ENCODE peak calls at places on chromosomes 16 and 17, in eight cellular contexts. One of them, this sample, is unnamed.

GRCh38 chr16:9270424-9270823 is 179.0 kb downstream of the HAPSTR1 start:
- DNase-seq in kidney: no peak
- DNase-seq in fibroblast of lung: no peak
- DNase-seq in MV-4-11: no peak
- DNase-seq in H7: no peak
- DNase-seq in HTR-8/SVneo: no peak
- DNase-seq in neural progenitor cell: no peak
- DNase-seq in Peyer's patch: no peak
- DNase-seq in this sample: no peak

GRCh38 chr16:80144191-80144590 is 396.6 kb upstream of the DYNLRB2 start:
- DNase-seq in kidney: no peak
- DNase-seq in fibroblast of lung: peak
- DNase-seq in MV-4-11: no peak
- DNase-seq in H7: no peak
- DNase-seq in HTR-8/SVneo: no peak
- DNase-seq in neural progenitor cell: no peak
- DNase-seq in Peyer's patch: no peak
- DNase-seq in this sample: no peak

GRCh38 chr17:44661835-44662234 is 5.6 kb downstream of the MEIOC start:
- DNase-seq in kidney: no peak
- DNase-seq in fibroblast of lung: no peak
- DNase-seq in MV-4-11: no peak
- DNase-seq in H7: no peak
- DNase-seq in HTR-8/SVneo: no peak
- DNase-seq in neural progenitor cell: no peak
- DNase-seq in Peyer's patch: no peak
- DNase-seq in this sample: no peak

GRCh38 chr16:9545500-9546437 is 454.3 kb downstream of the HAPSTR1 start:
- DNase-seq in kidney: no peak
- DNase-seq in fibroblast of lung: no peak
- DNase-seq in MV-4-11: no peak
- DNase-seq in H7: no peak
- DNase-seq in HTR-8/SVneo: no peak
- DNase-seq in neural progenitor cell: no peak
- DNase-seq in Peyer's patch: no peak
- DNase-seq in this sample: no peak

GRCh38 chr17:27928546-27928945 is 35.4 kb upstream of the LYRM9 start:
- DNase-seq in kidney: no peak
- DNase-seq in fibroblast of lung: no peak
- DNase-seq in MV-4-11: peak
- DNase-seq in H7: no peak
- DNase-seq in HTR-8/SVneo: no peak
- DNase-seq in neural progenitor cell: no peak
- DNase-seq in Peyer's patch: no peak
- DNase-seq in this sample: no peak

GRCh38 chr16:65547799-65548446 is 426.1 kb upstream of the CDH11 start:
- DNase-seq in kidney: no peak
- DNase-seq in fibroblast of lung: peak
- DNase-seq in MV-4-11: no peak
- DNase-seq in H7: peak
- DNase-seq in HTR-8/SVneo: no peak
- DNase-seq in neural progenitor cell: peak
- DNase-seq in Peyer's patch: no peak
- DNase-seq in this sample: peak

GRCh38 chr17:60600490-60601431 is 768 bp downstream of the PPM1D start:
- DNase-seq in kidney: peak
- DNase-seq in fibroblast of lung: peak
- DNase-seq in MV-4-11: peak
- DNase-seq in H7: peak
- DNase-seq in HTR-8/SVneo: peak
- DNase-seq in neural progenitor cell: peak
- DNase-seq in Peyer's patch: peak
- DNase-seq in this sample: peak

GRCh38 chr17:59763861-59764260 is 56.4 kb downstream of the VMP1 start:
- DNase-seq in kidney: no peak
- DNase-seq in fibroblast of lung: peak
- DNase-seq in MV-4-11: no peak
- DNase-seq in H7: no peak
- DNase-seq in HTR-8/SVneo: peak
- DNase-seq in neural progenitor cell: no peak
- DNase-seq in Peyer's patch: no peak
- DNase-seq in this sample: peak

GRCh38 chr17:40373324-40373723 is 8.8 kb upstream of the GJD3 start:
- DNase-seq in kidney: no peak
- DNase-seq in fibroblast of lung: peak
- DNase-seq in MV-4-11: peak
- DNase-seq in H7: no peak
- DNase-seq in HTR-8/SVneo: no peak
- DNase-seq in neural progenitor cell: no peak
- DNase-seq in Peyer's patch: no peak
- DNase-seq in this sample: no peak

GRCh38 chr17:44865231-44865660 is 17.6 kb downstream of the HIGD1B start:
- DNase-seq in kidney: no peak
- DNase-seq in fibroblast of lung: peak
- DNase-seq in MV-4-11: peak
- DNase-seq in H7: peak
- DNase-seq in HTR-8/SVneo: peak
- DNase-seq in neural progenitor cell: peak
- DNase-seq in Peyer's patch: no peak
- DNase-seq in this sample: peak

GRCh38 chr17:82108038-82108998 is 10.3 kb upstream of the FASN start:
- DNase-seq in kidney: peak
- DNase-seq in fibroblast of lung: no peak
- DNase-seq in MV-4-11: no peak
- DNase-seq in H7: peak
- DNase-seq in HTR-8/SVneo: no peak
- DNase-seq in neural progenitor cell: no peak
- DNase-seq in Peyer's patch: no peak
- DNase-seq in this sample: no peak

GRCh38 chr17:2025220-2025621 is at the start of gene RTN4RL1:
- DNase-seq in kidney: peak
- DNase-seq in fibroblast of lung: peak
- DNase-seq in MV-4-11: peak
- DNase-seq in H7: peak
- DNase-seq in HTR-8/SVneo: peak
- DNase-seq in neural progenitor cell: peak
- DNase-seq in Peyer's patch: peak
- DNase-seq in this sample: peak

GRCh38 chr16:2745116-2745890 is 7.1 kb upstream of the SRRM2 start:
- DNase-seq in kidney: peak
- DNase-seq in fibroblast of lung: no peak
- DNase-seq in MV-4-11: no peak
- DNase-seq in H7: no peak
- DNase-seq in HTR-8/SVneo: no peak
- DNase-seq in neural progenitor cell: no peak
- DNase-seq in Peyer's patch: no peak
- DNase-seq in this sample: no peak

GRCh38 chr16:7101054-7101453 is 231.6 kb upstream of the RBFOX1 start:
- DNase-seq in kidney: no peak
- DNase-seq in fibroblast of lung: no peak
- DNase-seq in MV-4-11: no peak
- DNase-seq in H7: no peak
- DNase-seq in HTR-8/SVneo: no peak
- DNase-seq in neural progenitor cell: no peak
- DNase-seq in Peyer's patch: no peak
- DNase-seq in this sample: no peak

GRCh38 chr17:35804658-35805192 is 4.6 kb upstream of the TAF15 start:
- DNase-seq in kidney: no peak
- DNase-seq in fibroblast of lung: peak
- DNase-seq in MV-4-11: peak
- DNase-seq in H7: peak
- DNase-seq in HTR-8/SVneo: peak
- DNase-seq in neural progenitor cell: peak
- DNase-seq in Peyer's patch: no peak
- DNase-seq in this sample: peak

GRCh38 chr16:86567701-86568571 is 1.3 kb downstream of the FOXC2 start:
- DNase-seq in kidney: no peak
- DNase-seq in fibroblast of lung: peak
- DNase-seq in MV-4-11: no peak
- DNase-seq in H7: peak
- DNase-seq in HTR-8/SVneo: no peak
- DNase-seq in neural progenitor cell: peak
- DNase-seq in Peyer's patch: no peak
- DNase-seq in this sample: peak

GRCh38 chr16:10895053-10895946 is 18.3 kb downstream of the CIITA start:
- DNase-seq in kidney: no peak
- DNase-seq in fibroblast of lung: peak
- DNase-seq in MV-4-11: peak
- DNase-seq in H7: peak
- DNase-seq in HTR-8/SVneo: peak
- DNase-seq in neural progenitor cell: peak
- DNase-seq in Peyer's patch: no peak
- DNase-seq in this sample: no peak

GRCh38 chr17:73293480-73293911 is 18.3 kb downstream of the CDC42EP4 start:
- DNase-seq in kidney: peak
- DNase-seq in fibroblast of lung: peak
- DNase-seq in MV-4-11: no peak
- DNase-seq in H7: no peak
- DNase-seq in HTR-8/SVneo: no peak
- DNase-seq in neural progenitor cell: no peak
- DNase-seq in Peyer's patch: no peak
- DNase-seq in this sample: peak

GRCh38 chr16:17474572-17474971 is 3.8 kb upstream of the XYLT1 start:
- DNase-seq in kidney: no peak
- DNase-seq in fibroblast of lung: no peak
- DNase-seq in MV-4-11: no peak
- DNase-seq in H7: no peak
- DNase-seq in HTR-8/SVneo: no peak
- DNase-seq in neural progenitor cell: peak
- DNase-seq in Peyer's patch: no peak
- DNase-seq in this sample: no peak

GRCh38 chr17:82303944-82304808 is 13.2 kb downstream of the CD7 start:
- DNase-seq in kidney: peak
- DNase-seq in fibroblast of lung: no peak
- DNase-seq in MV-4-11: no peak
- DNase-seq in H7: peak
- DNase-seq in HTR-8/SVneo: no peak
- DNase-seq in neural progenitor cell: no peak
- DNase-seq in Peyer's patch: no peak
- DNase-seq in this sample: no peak

GRCh38 chr17:66560691-66561090 is 258.3 kb downstream of the PRKCA start:
- DNase-seq in kidney: no peak
- DNase-seq in fibroblast of lung: no peak
- DNase-seq in MV-4-11: no peak
- DNase-seq in H7: no peak
- DNase-seq in HTR-8/SVneo: no peak
- DNase-seq in neural progenitor cell: no peak
- DNase-seq in Peyer's patch: no peak
- DNase-seq in this sample: no peak

GRCh38 chr17:14205992-14206461 is 30.6 kb downstream of the CDRT15 start:
- DNase-seq in kidney: peak
- DNase-seq in fibroblast of lung: no peak
- DNase-seq in MV-4-11: no peak
- DNase-seq in H7: peak
- DNase-seq in HTR-8/SVneo: no peak
- DNase-seq in neural progenitor cell: no peak
- DNase-seq in Peyer's patch: peak
- DNase-seq in this sample: peak